ENCODE peak calls at places on chromosomes 12 and 14, in nine cellular contexts. Q is GM23248, G is NT2/D1, S is MG63, C is AG04449, K is right lobe of liver, O is cardiac muscle cell, U is breast epithelium, J is GM12865. D is an unnamed sample.

GRCh38 chr14:31950760-31951637 is 126.1 kb upstream of the ARHGAP5 start:
- DNase-seq in Q (peak; percentile 86), G (no peak), S (peak; percentile 71), C (no peak), K (no peak), O (peak; percentile 35), U (no peak), J (no peak), D (peak; percentile 19)

GRCh38 chr12:50733720-50734119 is 30.2 kb upstream of the ATF1 start:
- DNase-seq in Q (no peak), G (no peak), S (no peak), C (no peak), K (no peak), O (peak; percentile 68), U (no peak), J (no peak), D (no peak)

GRCh38 chr12:59973515-59973914 is 377.7 kb downstream of the SLC16A7 start:
- DNase-seq in Q (peak; percentile 82), G (no peak), S (no peak), C (peak; percentile 58), K (no peak), O (no peak), U (no peak), J (no peak), D (peak; percentile 41)

GRCh38 chr14:26820101-26820500 is 222.3 kb upstream of the NOVA1 start:
- DNase-seq in Q (no peak), G (no peak), S (no peak), C (no peak), K (no peak), O (no peak), U (no peak), J (no peak), D (peak; percentile 34)

GRCh38 chr12:117809509-117809908 is 159.3 kb downstream of the KSR2 start:
- DNase-seq in Q (no peak), G (no peak), S (no peak), C (no peak), K (no peak), O (no peak), U (no peak), J (no peak), D (no peak)

GRCh38 chr14:47674148-47674545 is 1.3 kb downstream of the MDGA2 start:
- DNase-seq in Q (no peak), G (no peak), S (no peak), C (no peak), K (no peak), O (peak; percentile 61), U (no peak), J (no peak), D (no peak)

GRCh38 chr12:130832561-130833209 is 6.4 kb downstream of the STX2 start:
- DNase-seq in Q (peak; percentile 81), G (no peak), S (peak; percentile 62), C (no peak), K (peak; percentile 84), O (no peak), U (no peak), J (no peak), D (peak; percentile 77)

GRCh38 chr12:96497800-96498199 is 8.4 kb downstream of the CFAP54 start:
- DNase-seq in Q (no peak), G (no peak), S (no peak), C (no peak), K (no peak), O (no peak), U (no peak), J (no peak), D (no peak)

GRCh38 chr12:68405292-68405900 is 73.2 kb upstream of the MDM1 start:
- DNase-seq in Q (peak; percentile 45), G (no peak), S (no peak), C (no peak), K (no peak), O (no peak), U (no peak), J (no peak), D (peak; percentile 63)

GRCh38 chr14:22024117-22024516 is 350.5 kb upstream of the OR4E1 start:
- DNase-seq in Q (no peak), G (no peak), S (no peak), C (no peak), K (no peak), O (no peak), U (no peak), J (no peak), D (no peak)

GRCh38 chr12:27467641-27468040 is 21.1 kb downstream of the SMCO2 start:
- DNase-seq in Q (no peak), G (no peak), S (no peak), C (no peak), K (no peak), O (no peak), U (no peak), J (peak; percentile 25), D (no peak)

GRCh38 chr14:57057803-57058202 is 210.9 kb downstream of the EXOC5 start:
- DNase-seq in Q (no peak), G (no peak), S (peak; percentile 4), C (no peak), K (peak; percentile 79), O (no peak), U (no peak), J (no peak), D (no peak)

GRCh38 chr14:67576216-67576615 is 23.9 kb downstream of the PIGH start:
- DNase-seq in Q (no peak), G (no peak), S (no peak), C (no peak), K (no peak), O (no peak), U (no peak), J (no peak), D (no peak)

GRCh38 chr14:52583544-52583943 is 30.9 kb downstream of the GPR137C start:
- DNase-seq in Q (peak; percentile 26), G (no peak), S (no peak), C (no peak), K (no peak), O (no peak), U (no peak), J (no peak), D (no peak)
- H3K4me3 ChIP-seq in Q (no peak overlapping the region), G (no peak overlapping the region), S (no peak overlapping the region), C (no peak overlapping the region), K (no peak overlapping the region), O (no peak overlapping the region), U (no peak overlapping the region), J (no peak overlapping the region), D (no peak overlapping the region)

GRCh38 chr12:31518680-31519227 is 72.2 kb downstream of the DENND5B start:
- DNase-seq in Q (peak; percentile 99), G (peak; percentile 99), S (peak; percentile 92), C (peak; percentile 100), K (no peak), O (peak; percentile 44), U (no peak), J (no peak), D (peak; percentile 98)

GRCh38 chr12:31514912-31515311 is 76.0 kb downstream of the DENND5B start:
- DNase-seq in Q (no peak), G (no peak), S (no peak), C (no peak), K (no peak), O (no peak), U (no peak), J (no peak), D (no peak)

GRCh38 chr12:31516702-31517101 is 74.2 kb downstream of the DENND5B start:
- DNase-seq in Q (no peak), G (no peak), S (no peak), C (no peak), K (no peak), O (no peak), U (no peak), J (no peak), D (no peak)

GRCh38 chr12:31519525-31519924 is 71.4 kb downstream of the DENND5B start:
- DNase-seq in Q (peak; percentile 30), G (no peak), S (no peak), C (no peak), K (no peak), O (no peak), U (no peak), J (no peak), D (no peak)

GRCh38 chr12:31517994-31518393 is 72.9 kb downstream of the DENND5B start:
- DNase-seq in Q (peak; percentile 30), G (no peak), S (no peak), C (no peak), K (no peak), O (peak; percentile 7), U (no peak), J (no peak), D (peak; percentile 47)
- H3K4me3 ChIP-seq in Q (peak overlapping the region; percentile 19), G (no peak overlapping the region), S (no peak overlapping the region), C (no peak overlapping the region), K (no peak overlapping the region), O (no peak overlapping the region), U (no peak overlapping the region), J (no peak overlapping the region), D (no peak overlapping the region)

DNA sequence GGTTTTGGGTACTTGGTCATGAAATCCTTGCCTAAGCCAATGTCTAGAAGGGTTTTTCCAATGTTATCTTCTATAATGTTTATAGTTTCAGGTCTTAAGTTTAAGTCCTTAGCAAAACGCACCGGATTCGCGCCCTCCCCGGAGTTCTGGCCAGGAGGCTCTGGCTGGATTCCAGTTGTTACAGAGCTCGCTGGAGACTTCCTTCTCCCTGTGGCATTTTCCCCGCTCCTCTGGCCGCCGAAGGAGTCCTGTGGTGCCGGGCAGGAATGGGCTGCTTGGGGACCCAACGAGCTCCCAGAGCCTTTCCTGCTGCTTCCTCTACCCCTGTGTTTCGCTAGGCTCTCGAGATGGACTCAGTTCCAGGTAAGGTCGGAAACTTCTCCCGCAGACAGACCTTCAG is 335.9 kb downstream of the AEBP2 start:
- DNase-seq in Q (no peak), G (no peak), S (no peak), C (no peak), K (no peak), O (no peak), U (no peak), J (no peak), D (no peak)
- H3K4me3 ChIP-seq in Q (no peak overlapping the region), G (no peak overlapping the region), S (no peak overlapping the region), C (no peak overlapping the region), K (no peak overlapping the region), O (no peak overlapping the region), U (no peak overlapping the region), J (no peak overlapping the region), D (no peak overlapping the region)

GRCh38 chr12:8692573-8692972 is 5.2 kb upstream of the RIMKLB start:
- DNase-seq in Q (no peak), G (peak; percentile 98), S (no peak), C (no peak), K (no peak), O (peak; percentile 63), U (no peak), J (no peak), D (peak; percentile 59)

GRCh38 chr12:8689606-8690175 is 8.1 kb upstream of the RIMKLB start:
- DNase-seq in Q (no peak), G (no peak), S (no peak), C (no peak), K (no peak), O (no peak), U (no peak), J (no peak), D (no peak)

DNA sequence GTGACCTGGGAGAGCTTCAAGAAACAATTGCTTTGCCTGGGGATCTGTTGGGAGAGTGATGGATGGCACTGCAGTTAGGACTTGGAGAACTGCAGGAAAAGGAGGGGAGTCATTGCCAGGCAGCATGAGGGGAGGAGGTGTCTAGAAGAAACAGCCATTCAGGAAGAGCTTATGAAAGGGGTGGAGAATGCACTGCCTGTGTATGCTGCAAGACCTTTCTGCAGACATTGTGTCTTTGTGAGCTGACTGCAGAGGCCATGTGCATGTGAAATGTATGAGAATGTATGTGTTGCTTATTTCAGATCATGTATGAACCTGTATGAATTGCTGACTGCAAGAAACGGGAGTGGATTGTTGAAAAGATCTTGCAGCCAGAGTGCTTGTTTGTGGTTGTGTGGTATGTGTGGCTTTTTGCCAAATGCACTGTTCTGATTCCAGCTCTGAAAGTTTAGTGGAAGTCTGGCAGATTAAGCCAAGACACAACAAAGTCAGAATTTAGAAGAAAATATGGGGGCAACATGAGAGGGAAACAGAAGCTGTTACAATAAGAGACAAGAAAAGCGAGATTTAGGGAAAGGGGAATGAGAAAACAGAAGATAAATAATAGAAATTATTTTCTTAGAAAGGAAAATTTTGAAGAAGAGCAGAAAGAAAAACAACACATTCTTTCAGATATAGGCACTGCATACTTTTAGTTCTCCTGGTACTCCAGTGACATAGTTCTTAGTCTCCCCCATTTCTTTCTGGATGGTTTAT is 9.8 kb upstream of the RIMKLB start:
- DNase-seq in Q (peak; percentile 81), G (peak; percentile 92), S (peak; percentile 59), C (no peak), K (no peak), O (peak; percentile 82), U (no peak), J (peak; percentile 24), D (peak; percentile 85)
- H3K4me3 ChIP-seq in Q (peak overlapping the region; percentile 28), G (no peak overlapping the region), S (no peak overlapping the region), C (peak overlapping the region; percentile 24), K (no peak overlapping the region), O (no peak overlapping the region), U (no peak overlapping the region), J (no peak overlapping the region), D (peak overlapping the region; percentile 54)